ENCODE peak calls at places on chromosomes 6 and 20, in eight cellular contexts. Z is GM23338, Y is GM23248, M is PC-3, K is hepatocyte, R is HCT116, T is neural progenitor cell, N is SK-N-SH. X is an unnamed sample.
A peak's percentile ranks its signal among the peaks of the same experiment; 100 is the strongest.

GRCh38 chr6:163146036-163146435 is 268.5 kb upstream of the QKI start:
- DNase-seq in N (no peak), R (no peak), T (no peak), M (no peak), K (no peak), Y (peak; percentile 15), Z (no peak), X (no peak)

GRCh38 chr20:53208110-53208908 is 236.2 kb downstream of the TSHZ2 start:
- DNase-seq in M (no peak), R (no peak), Y (no peak), K (no peak), Z (peak; percentile 85), N (peak; percentile 17), T (peak; percentile 77), X (peak; percentile 50)

GRCh38 chr6:108497883-108498282 is 62.8 kb upstream of the FOXO3 start:
- DNase-seq in N (peak; percentile 44), K (peak; percentile 39), Y (peak; percentile 61), M (peak; percentile 52), T (peak; percentile 73), R (peak; percentile 36), Z (peak; percentile 86), X (peak; percentile 54)

GRCh38 chr6:134764741-134765140 is 185.2 kb downstream of the ALDH8A1 start:
- DNase-seq in Z (no peak), R (no peak), N (no peak), Y (no peak), M (no peak), K (no peak), T (no peak), X (no peak)

GRCh38 chr6:52560462-52560861 is 16.4 kb downstream of the TRAM2 start:
- DNase-seq in Z (no peak), K (no peak), T (no peak), M (no peak), N (no peak), Y (peak; percentile 69), R (no peak), X (no peak)

GRCh38 chr6:106466211-106466610 is 105.7 kb downstream of the CRYBG1 start:
- DNase-seq in Z (no peak), Y (no peak), M (no peak), K (no peak), N (no peak), R (no peak), T (no peak), X (no peak)

GRCh38 chr6:108115598-108116058 is 41.1 kb upstream of the OSTM1 start:
- DNase-seq in K (peak; percentile 63), T (peak; percentile 69), R (peak; percentile 41), N (peak; percentile 77), M (peak; percentile 65), Z (peak; percentile 80), Y (peak; percentile 66), X (no peak)

GRCh38 chr6:24099181-24099580 is 26.8 kb upstream of the NRSN1 start:
- DNase-seq in N (no peak), T (no peak), Z (no peak), M (no peak), Y (no peak), R (no peak), K (no peak), X (no peak)

GRCh38 chr6:131755597-131755996 is 44.8 kb upstream of the CTAGE9 start:
- DNase-seq in T (no peak), Y (peak; percentile 94), M (peak; percentile 90), R (no peak), Z (no peak), N (no peak), K (no peak), X (no peak)

GRCh38 chr6:35016417-35017221 is 124.5 kb downstream of the TCP11 start:
- DNase-seq in K (peak; percentile 34), N (no peak), Z (no peak), R (no peak), M (no peak), Y (peak; percentile 63), T (no peak), X (no peak)

GRCh38 chr20:5020760-5021159 is 19.4 kb upstream of the SLC23A2 start:
- DNase-seq in M (no peak), K (no peak), N (no peak), Z (no peak), R (no peak), Y (no peak), T (no peak), X (no peak)

GRCh38 chr20:3739054-3739925 is 6.8 kb downstream of the HSPA12B start:
- DNase-seq in R (no peak), Y (no peak), M (no peak), Z (peak; percentile 35), T (no peak), K (peak; percentile 3), N (no peak), X (no peak)

GRCh38 chr6:72798196-72798595 is 176.3 kb downstream of the KCNQ5 start:
- DNase-seq in N (no peak), K (peak; percentile 7), Z (no peak), Y (peak; percentile 75), M (peak; percentile 22), R (no peak), T (no peak), X (no peak)

GRCh38 chr6:45192556-45192955 is 135.6 kb upstream of the RUNX2 start:
- DNase-seq in Z (no peak), K (no peak), T (no peak), M (peak; percentile 14), N (no peak), R (no peak), Y (peak; percentile 36), X (no peak)

GRCh38 chr6:27591660-27592059 is 118.8 kb upstream of the ZNF184 start:
- DNase-seq in N (no peak), M (peak; percentile 60), K (peak; percentile 55), Z (peak; percentile 79), T (peak; percentile 68), Y (peak; percentile 34), R (no peak), X (no peak)

GRCh38 chr20:3701061-3701998 is 11.1 kb downstream of the SIGLEC1 start:
- DNase-seq in M (no peak), Y (no peak), N (peak; percentile 7), Z (no peak), T (no peak), R (no peak), K (no peak), X (no peak)

GRCh38 chr6:106448000-106448426 is 87.5 kb downstream of the CRYBG1 start:
- DNase-seq in M (no peak), Z (no peak), N (no peak), K (no peak), T (no peak), Y (no peak), R (no peak), X (no peak)

DNA sequence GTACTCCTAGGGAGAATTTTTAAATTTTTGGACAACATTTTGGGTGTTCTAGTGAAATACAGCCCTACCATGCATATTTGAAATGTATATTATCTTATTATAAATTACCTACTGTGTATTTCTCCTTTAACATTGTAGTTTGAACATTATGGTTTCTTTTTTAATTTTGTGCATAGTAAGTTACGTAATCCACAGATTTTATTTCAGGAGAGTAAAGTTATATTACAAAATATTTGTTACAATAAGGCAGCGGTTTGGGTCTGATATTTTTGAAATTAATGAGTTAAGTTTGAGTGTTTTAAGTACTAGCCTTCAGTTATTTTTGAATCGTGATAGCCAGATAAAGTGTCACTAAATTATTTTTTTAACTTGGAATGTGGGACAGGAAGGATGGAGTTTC is 7.3 kb upstream of the SOX4 start:
- DNase-seq in Y (no peak), R (no peak), N (no peak), T (no peak), M (no peak), Z (no peak), K (no peak), X (no peak)
- TF ChIP-seq EZH2phosphoT487 in Y (no peak), R (no peak), N (no peak), T (no peak), M (no peak), Z (no peak), K (no peak), X (no peak)

GRCh38 chr6:159609813-159610212 is 83.2 kb downstream of the SOD2 start:
- DNase-seq in Z (no peak), N (no peak), K (no peak), R (no peak), M (no peak), T (no peak), Y (peak; percentile 67), X (no peak)

GRCh38 chr6:159606786-159607185 is 86.3 kb downstream of the SOD2 start:
- DNase-seq in M (no peak), R (no peak), T (no peak), Y (peak; percentile 41), N (no peak), K (no peak), Z (no peak), X (no peak)

GRCh38 chr6:159610881-159611280 is 82.2 kb downstream of the SOD2 start:
- DNase-seq in Y (no peak), Z (no peak), M (no peak), R (no peak), N (no peak), K (no peak), T (no peak), X (no peak)

GRCh38 chr6:159604443-159604956 is 88.5 kb downstream of the SOD2 start:
- DNase-seq in Y (no peak), K (no peak), R (no peak), N (no peak), Z (no peak), M (no peak), T (no peak), X (no peak)

GRCh38 chr6:159608961-159609673 is 83.9 kb downstream of the SOD2 start:
- DNase-seq in N (no peak), R (peak; percentile 58), M (peak; percentile 56), Y (peak; percentile 61), Z (peak; percentile 79), K (no peak), T (peak; percentile 52), X (peak; percentile 66)
- TF ChIP-seq EZH2phosphoT487 in N (no peak), R (no peak), M (no peak), Y (no peak), Z (no peak), K (no peak), T (no peak), X (no peak)

DNA sequence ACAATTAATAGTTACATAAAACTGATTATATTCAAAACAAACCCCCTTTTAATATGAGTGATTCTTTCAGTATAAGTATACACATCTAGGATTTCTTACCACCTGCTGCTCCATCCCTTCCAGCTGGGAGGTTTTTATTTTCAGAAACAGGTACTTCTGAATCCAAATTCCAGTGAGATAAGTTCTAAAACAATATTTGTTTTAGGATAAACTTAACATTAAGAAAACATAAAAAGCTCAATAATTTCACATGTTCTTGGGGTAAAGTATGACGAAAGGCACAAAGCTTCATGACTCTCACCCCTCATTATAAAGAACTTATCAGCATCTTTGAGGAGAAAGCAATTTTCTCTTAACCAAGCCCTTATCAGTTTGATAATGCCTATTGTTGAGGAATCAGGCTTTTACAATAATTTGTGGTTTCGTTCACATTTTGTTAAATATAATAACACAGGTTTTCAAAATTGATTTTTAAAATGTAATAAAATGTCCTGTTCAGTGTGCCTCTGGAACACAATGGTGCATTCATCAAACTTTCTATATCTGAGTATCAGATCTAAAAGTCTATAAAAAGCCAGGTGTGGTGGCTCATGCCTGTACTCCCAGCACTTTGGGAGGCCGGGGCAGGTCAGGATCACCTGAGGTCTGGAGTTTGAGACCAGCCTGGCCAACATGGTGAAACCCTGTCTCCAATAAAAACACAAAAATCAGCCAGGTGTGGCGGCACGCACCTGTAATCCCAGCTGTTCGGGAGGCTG is 4.3 kb downstream of the FAM217A start:
- DNase-seq in Z (no peak), T (no peak), Y (no peak), R (no peak), N (no peak), K (no peak), M (no peak), X (no peak)
- TF ChIP-seq EZH2phosphoT487 in Z (no peak), T (no peak), Y (no peak), R (no peak), N (no peak), K (no peak), M (no peak), X (no peak)

GRCh38 chr6:159969204-159969912 is 476 bp downstream of the IGF2R start:
- DNase-seq in Z (peak; percentile 65), Y (peak; percentile 69), M (no peak), R (no peak), K (peak; percentile 62), N (peak; percentile 77), T (peak; percentile 78), X (peak; percentile 35)
- TF ChIP-seq EZH2phosphoT487 in Z (no peak), Y (no peak), M (no peak), R (no peak), K (no peak), N (no peak), T (no peak), X (no peak)

X was measured in OCI-LY7.